ENCODE peak calls at places on chromosomes 12 and 14, in nine cellular contexts. L, D, U, X, T, I, E, W and A are unnamed samples.

GRCh38 chr14:68574906-68575305 is 218.0 kb downstream of the ZFP36L1 start:
- DNase-seq in X (no peak), T (peak; percentile 48), U (no peak), W (no peak), I (no peak), L (no peak), D (no peak), E (no peak), A (no peak)

GRCh38 chr12:180445-180844 is 33.5 kb downstream of the SLC6A12 start:
- DNase-seq in L (no peak), E (no peak), I (no peak), D (peak; percentile 55), W (no peak), T (peak; percentile 72), X (no peak), U (no peak), A (no peak)

GRCh38 chr12:30882706-30883105 is 43.8 kb upstream of the TSPAN11 start:
- DNase-seq in U (no peak), E (no peak), X (no peak), W (no peak), D (no peak), T (peak; percentile 7), L (no peak), I (no peak), A (no peak)

GRCh38 chr12:124992874-124993567 is 424 bp upstream of the BRI3BP start:
- DNase-seq in U (peak; percentile 96), I (peak; percentile 73), L (no peak), E (peak; percentile 29), X (peak; percentile 77), T (peak; percentile 87), D (no peak), W (no peak), A (peak; percentile 78)

GRCh38 chr12:18589316-18589715 is 148.5 kb downstream of the PLCZ1 start:
- DNase-seq in L (no peak), I (peak; percentile 4), X (peak; percentile 6), W (no peak), D (no peak), E (no peak), T (no peak), U (no peak), A (no peak)

GRCh38 chr12:93758974-93759373 is 81.8 kb downstream of the CRADD start:
- DNase-seq in E (no peak), U (no peak), W (no peak), I (no peak), X (no peak), D (no peak), T (no peak), L (no peak), A (no peak)

GRCh38 chr12:202081-202731 is 11.8 kb downstream of the SLC6A12 start:
- DNase-seq in T (peak; percentile 26), L (no peak), E (no peak), D (no peak), I (no peak), W (no peak), U (no peak), X (no peak), A (no peak)

GRCh38 chr12:47782372-47782770 is 9.3 kb downstream of the SLC48A1 start:
- DNase-seq in D (no peak), L (peak; percentile 83), U (no peak), I (no peak), E (no peak), T (no peak), W (no peak), X (no peak), A (no peak)

GRCh38 chr14:61598980-61599379 is 96.3 kb upstream of the HIF1A start:
- DNase-seq in I (no peak), W (no peak), X (peak; percentile 33), D (no peak), U (no peak), E (no peak), L (no peak), T (no peak), A (no peak)

GRCh38 chr14:79951572-79951971 is 259.7 kb downstream of the DIO2 start:
- DNase-seq in W (no peak), T (no peak), X (no peak), E (no peak), I (no peak), U (no peak), D (no peak), L (no peak), A (no peak)

GRCh38 chr12:42421844-42422779 is 96.1 kb downstream of the PPHLN1 start:
- DNase-seq in I (no peak), L (no peak), W (no peak), T (no peak), U (no peak), D (no peak), X (no peak), E (no peak), A (no peak)

GRCh38 chr14:51653096-51653814 is 1.5 kb downstream of the FRMD6 start:
- DNase-seq in I (peak; percentile 8), W (peak; percentile 33), U (peak; percentile 7), L (no peak), D (no peak), X (no peak), E (no peak), T (peak; percentile 70), A (no peak)

GRCh38 chr14:60649815-60650381 is 621 bp upstream of the SIX1 start:
- DNase-seq in D (no peak), U (no peak), W (no peak), L (no peak), E (no peak), I (no peak), T (no peak), X (peak; percentile 47), A (no peak)